ENCODE peak calls at places on chromosomes 4 and X, in five cellular contexts. P, U, J, O and D are unnamed samples.

GRCh38 chr4:126738926-126739325 is 893.8 kb upstream of the INTU start:
- DNase-seq in P (no peak), O (no peak), U (no peak), J (no peak), D (no peak)

GRCh38 chr4:67926485-67926884 is 36.8 kb downstream of the TMPRSS11A start:
- DNase-seq in J (no peak), O (no peak), U (no peak), P (no peak), D (no peak)

GRCh38 chrX:107676559-107677378 is 48.5 kb downstream of the PRPS1 start:
- DNase-seq in P (peak), U (peak), J (peak), O (peak), D (peak)

GRCh38 chr4:94634266-94634665 is 123.5 kb upstream of the BMPR1B start:
- DNase-seq in U (no peak), P (no peak), J (no peak), O (no peak), D (no peak)

GRCh38 chr4:4860803-4861591 is 1.5 kb downstream of the MSX1 start:
- DNase-seq in J (no peak), U (peak), P (no peak), O (peak), D (no peak)

GRCh38 chrX:14675500-14675899 is 146.2 kb downstream of the GLRA2 start:
- DNase-seq in P (no peak), O (no peak), U (no peak), J (no peak), D (no peak)

GRCh38 chr4:99723555-99724450 is 66.2 kb upstream of the C4orf54 start:
- DNase-seq in P (peak), J (no peak), O (no peak), U (peak), D (peak)

GRCh38 chrX:107673933-107674479 is 45.7 kb downstream of the PRPS1 start:
- DNase-seq in J (no peak), O (peak), U (no peak), P (peak), D (peak)

GRCh38 chr4:82248903-82249632 is 124.7 kb downstream of the HNRNPD start:
- DNase-seq in J (no peak), O (no peak), U (no peak), P (no peak), D (no peak)

GRCh38 chrX:128698528-128698927 is 646.3 kb upstream of the ACTRT1 start:
- DNase-seq in P (no peak), O (no peak), U (no peak), J (no peak), D (no peak)

GRCh38 chrX:132810964-132811712 is 147.3 kb downstream of the HS6ST2 start:
- DNase-seq in O (no peak), J (no peak), P (no peak), U (no peak), D (no peak)

GRCh38 chr4:86338989-86339388 is 20.9 kb downstream of the MAPK10 start:
- DNase-seq in O (no peak), J (no peak), P (peak), U (peak), D (no peak)

GRCh38 chrX:69305333-69306062 is 140.2 kb upstream of the PJA1 start:
- DNase-seq in J (no peak), U (no peak), P (no peak), O (no peak), D (no peak)

GRCh38 chr4:180391613-180392012 is 1851.6 kb upstream of the TENM3 start:
- DNase-seq in O (no peak), J (no peak), P (no peak), U (no peak), D (no peak)

GRCh38 chrX:21374163-21374993 is at the start of gene CNKSR2:
- DNase-seq in U (peak), P (no peak), O (no peak), J (no peak), D (no peak)

GRCh38 chr4:84678976-84679744 is 96.2 kb downstream of the CDS1 start:
- DNase-seq in U (no peak), J (no peak), P (no peak), O (peak), D (no peak)

GRCh38 chr4:163913571-163913970 is 419.1 kb downstream of the TMA16 start:
- DNase-seq in J (no peak), O (no peak), P (no peak), U (no peak), D (no peak)

GRCh38 chr4:130080872-130081451 is 985.0 kb downstream of the C4orf33 start:
- DNase-seq in U (no peak), J (no peak), P (no peak), O (no peak), D (no peak)

GRCh38 chrX:112784692-112785091 is 55.9 kb downstream of the AMOT start:
- DNase-seq in P (no peak), O (no peak), U (no peak), J (no peak), D (no peak)

GRCh38 chrX:113422323-113422722 is 581.7 kb upstream of the AMOT start:
- DNase-seq in P (no peak), J (no peak), U (peak), O (no peak), D (no peak)

GRCh38 chr4:6478546-6479220 is 6.3 kb upstream of the PPP2R2C start:
- DNase-seq in U (no peak), P (no peak), J (no peak), O (peak), D (no peak)

GRCh38 chrX:15971696-15972095 is 117.1 kb upstream of the AP1S2 start:
- DNase-seq in P (no peak), U (no peak), O (no peak), J (no peak), D (no peak)

GRCh38 chrX:134533352-134533751 is 73.4 kb downstream of the HPRT1 start:
- DNase-seq in U (no peak), O (no peak), J (no peak), P (no peak), D (no peak)

GRCh38 chr4:125390126-125390525 is 75.4 kb downstream of the FAT4 start:
- DNase-seq in O (no peak), U (peak), J (no peak), P (peak), D (no peak)

GRCh38 chr4:1720163-1720983 is 750 bp downstream of the TMEM129 start:
- DNase-seq in J (no peak), P (peak), O (no peak), U (peak), D (no peak)

GRCh38 chr4:183214912-183215488 is 105.1 kb downstream of the CLDN22 start:
- DNase-seq in J (no peak), P (no peak), O (no peak), U (no peak), D (no peak)

GRCh38 chr4:92303621-92304027 is at the start of gene GRID2:
- DNase-seq in O (no peak), U (peak), J (peak), P (peak), D (no peak)

GRCh38 chrX:69107231-69107739 is 58.0 kb downstream of the PJA1 start:
- DNase-seq in O (no peak), P (peak), J (no peak), U (peak), D (no peak)

GRCh38 chrX:22389544-22390243 is 117.0 kb downstream of the CBLL2 start:
- DNase-seq in J (no peak), O (no peak), P (peak), U (peak), D (no peak)

GRCh38 chr4:119116925-119117900 is 18.4 kb upstream of the MYOZ2 start:
- DNase-seq in U (no peak), P (no peak), J (no peak), O (no peak), D (no peak)

GRCh38 chr4:140242357-140243284 is 88.6 kb upstream of the MAML3 start:
- DNase-seq in O (no peak), P (no peak), U (no peak), J (no peak), D (no peak)

GRCh38 chrX:49276671-49277519 is 7.3 kb downstream of the PPP1R3F start:
- DNase-seq in J (no peak), O (peak), U (no peak), P (peak), D (no peak)

GRCh38 chr4:168883513-168883912 is 126.5 kb downstream of the CBR4 start:
- DNase-seq in O (no peak), P (no peak), J (no peak), U (no peak), D (no peak)

GRCh38 chrX:150926791-150927190 is 28.3 kb upstream of the CD99L2 start:
- DNase-seq in P (no peak), O (no peak), U (no peak), J (no peak), D (no peak)

GRCh38 chr4:793109-793861 is 32.6 kb downstream of the CPLX1 start:
- DNase-seq in O (no peak), P (no peak), J (no peak), U (no peak), D (no peak)

GRCh38 chr4:128286474-128287158 is 997 bp downstream of the PGRMC2 start:
- DNase-seq in U (peak), P (peak), J (peak), O (no peak), D (no peak)

GRCh38 chrX:152907084-152907651 is 9.3 kb downstream of the ZNF185 start:
- DNase-seq in P (peak), J (no peak), U (no peak), O (no peak), D (no peak)

GRCh38 chrX:30533261-30533660 is 44.3 kb downstream of the TASL start:
- DNase-seq in J (no peak), P (peak), U (peak), O (no peak), D (no peak)

GRCh38 chr4:98624144-98624543 is 34.3 kb downstream of the TSPAN5 start:
- DNase-seq in J (no peak), P (no peak), O (no peak), U (no peak), D (no peak)